ENCODE peak calls at places on chromosomes 1 and 21, in four cellular contexts. H, N, K and T are unnamed samples.

GRCh38 chr1:203181586-203182376 is 4.7 kb downstream of the CHI3L1 start:
- DNase-seq in H (no peak), N (no peak), K (no peak), T (no peak)

GRCh38 chr21:19475525-19475924 is 1071.9 kb upstream of the TMPRSS15 start:
- DNase-seq in H (no peak), K (no peak), N (no peak), T (no peak)

GRCh38 chr21:45366931-45367401 is 38.0 kb upstream of the COL18A1 start:
- DNase-seq in K (peak; percentile 77), N (no peak), H (no peak), T (peak; percentile 93)

GRCh38 chr1:75970631-75971030 is 38.4 kb upstream of the ASB17 start:
- DNase-seq in K (no peak), N (no peak), H (no peak), T (no peak)

GRCh38 chr1:228891134-228892034 is 156.1 kb downstream of the RHOU start:
- DNase-seq in N (no peak), K (no peak), H (no peak), T (no peak)

GRCh38 chr1:91282695-91283420 is 121.8 kb downstream of the HFM1 start:
- DNase-seq in K (peak; percentile 54), N (peak; percentile 18), H (no peak), T (no peak)

GRCh38 chr21:39103689-39104088 is 79.6 kb downstream of the PSMG1 start:
- DNase-seq in N (no peak), K (no peak), H (no peak), T (no peak)

GRCh38 chr1:204206121-204206520 is 7.7 kb downstream of the GOLT1A start:
- DNase-seq in N (no peak), K (no peak), H (no peak), T (no peak)

GRCh38 chr1:3105167-3105863 is 36.3 kb downstream of the PRDM16 start:
- DNase-seq in K (no peak), H (no peak), N (no peak), T (no peak)

GRCh38 chr1:39183503-39184353 is 20.8 kb upstream of the MACF1 start:
- DNase-seq in H (peak; percentile 80), K (peak; percentile 35), N (peak; percentile 95), T (peak; percentile 80)
- H3K27me3 ChIP-seq in H (no peaks in the 10 kb centered on the region), K (no peaks in the 10 kb centered on the region), N (no peaks in the 10 kb centered on the region), T (no peaks in the 10 kb centered on the region)

GRCh38 chr1:181185461-181185860 is 97.0 kb downstream of the IER5 start:
- DNase-seq in K (no peak), N (no peak), H (no peak), T (no peak)
- H3K27me3 ChIP-seq in K (peaks cover 44% of the 10 kb centered on the region), N (peaks cover 16% of the 10 kb centered on the region), H (no peaks in the 10 kb centered on the region), T (no peaks in the 10 kb centered on the region)

GRCh38 chr1:24177161-24177560 is 9.9 kb downstream of the IFNLR1 start:
- DNase-seq in N (no peak), K (no peak), H (no peak), T (no peak)

GRCh38 chr1:24175033-24175755 is 11.9 kb downstream of the IFNLR1 start:
- DNase-seq in N (no peak), K (no peak), H (no peak), T (no peak)

GRCh38 chr1:24169286-24169685 is 17.8 kb downstream of the IFNLR1 start:
- DNase-seq in K (no peak), N (no peak), H (no peak), T (no peak)

GRCh38 chr1:24172598-24172997 is 14.5 kb downstream of the IFNLR1 start:
- DNase-seq in K (no peak), N (no peak), H (no peak), T (no peak)

GRCh38 chr1:24173638-24174325 is 13.3 kb downstream of the IFNLR1 start:
- DNase-seq in N (no peak), H (no peak), K (no peak), T (no peak)
- H3K27me3 ChIP-seq in N (no peaks in the 10 kb centered on the region), H (no peaks in the 10 kb centered on the region), K (peaks cover 20% of the 10 kb centered on the region), T (no peaks in the 10 kb centered on the region)

GRCh38 chr1:30830537-30830936 is 73.0 kb upstream of the LAPTM5 start:
- DNase-seq in N (no peak), H (no peak), K (no peak), T (no peak)
- H3K27me3 ChIP-seq in N (no peaks in the 10 kb centered on the region), H (peaks cover 6% of the 10 kb centered on the region), K (no peaks in the 10 kb centered on the region), T (no peaks in the 10 kb centered on the region)

GRCh38 chr1:39919545-39919944 is 17.8 kb upstream of the MYCL start:
- DNase-seq in N (no peak), H (no peak), K (no peak), T (no peak)

GRCh38 chr1:39910263-39910662 is 8.5 kb upstream of the MYCL start:
- DNase-seq in N (no peak), K (no peak), H (no peak), T (peak; percentile 5)

GRCh38 chr1:39917825-39918224 is 16.1 kb upstream of the MYCL start:
- DNase-seq in N (no peak), K (no peak), H (no peak), T (no peak)

DNA sequence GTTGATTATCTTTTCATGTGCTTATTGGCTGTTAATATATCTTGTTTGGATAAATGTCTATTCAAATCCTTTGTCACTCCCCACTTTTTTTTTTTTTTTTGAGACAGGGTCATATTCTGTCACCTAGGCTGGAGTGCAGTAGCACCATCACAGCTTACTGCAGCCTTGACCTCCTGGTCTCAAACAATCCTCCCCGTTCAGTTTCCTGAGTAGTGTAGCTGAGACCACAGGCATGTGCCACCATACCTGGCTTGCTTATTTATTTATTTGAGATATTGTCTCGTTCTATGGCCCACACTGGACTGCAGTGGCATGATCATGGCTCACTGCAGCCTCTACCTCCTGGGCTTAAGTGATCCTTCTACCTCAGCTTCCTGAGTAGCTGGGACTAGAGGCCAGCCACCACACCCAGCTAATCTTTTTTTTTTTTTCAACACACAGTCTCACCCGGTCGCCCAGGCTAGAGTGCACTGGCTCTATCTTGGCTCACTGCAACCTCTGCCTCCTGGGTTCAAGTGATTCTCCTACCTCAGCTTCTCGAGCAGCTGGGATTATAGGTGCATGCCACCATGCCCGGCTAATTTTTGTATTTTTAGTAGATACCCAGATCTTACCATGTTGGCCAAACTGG is 13.9 kb upstream of the MYCL start:
- DNase-seq in H (no peak), K (no peak), N (no peak), T (no peak)
- H3K27me3 ChIP-seq in H (no peaks in the 10 kb centered on the region), K (peaks cover 11% of the 10 kb centered on the region), N (no peaks in the 10 kb centered on the region), T (no peaks in the 10 kb centered on the region)

GRCh38 chr1:44420535-44420934 is 15.5 kb downstream of the RNF220 start:
- DNase-seq in N (no peak), K (no peak), H (no peak), T (no peak)
- H3K27me3 ChIP-seq in N (peaks cover 51% of the 10 kb centered on the region), K (peaks cover 62% of the 10 kb centered on the region), H (peaks cover 56% of the 10 kb centered on the region), T (no peaks in the 10 kb centered on the region)

GRCh38 chr1:107138767-107139445 is 1.9 kb upstream of the NTNG1 start:
- DNase-seq in N (peak; percentile 69), K (no peak), H (no peak), T (no peak)
- H3K27me3 ChIP-seq in N (no peaks in the 10 kb centered on the region), K (peaks cover 34% of the 10 kb centered on the region), H (peaks cover 75% of the 10 kb centered on the region), T (peaks cover 2% of the 10 kb centered on the region)